ENCODE peak calls at places on chromosomes 11 and 22, in seven cellular contexts. E, C, X, P, H, A and Z are unnamed samples.

GRCh38 chr11:87832216-87832615 is 343.0 kb downstream of the RAB38 start:
- DNase-seq in X (no peak), H (no peak), P (no peak), A (no peak), C (no peak), E (no peak), Z (no peak)

GRCh38 chr11:23688835-23689234 is 808.0 kb upstream of the LUZP2 start:
- DNase-seq in H (peak), A (no peak), X (no peak), C (no peak), P (no peak), E (no peak), Z (no peak)

GRCh38 chr11:72617080-72617744 is 57.0 kb downstream of the PDE2A start:
- DNase-seq in X (no peak), P (no peak), E (no peak), A (no peak), H (peak), C (no peak), Z (no peak)

GRCh38 chr11:32164836-32165235 is 74.0 kb downstream of the RCN1 start:
- DNase-seq in E (no peak), C (no peak), A (no peak), P (no peak), H (no peak), X (no peak), Z (no peak)

GRCh38 chr22:44335903-44336803 is 23.4 kb upstream of the SHISAL1 start:
- DNase-seq in C (no peak), H (no peak), A (no peak), P (no peak), X (peak), E (no peak), Z (no peak)

GRCh38 chr11:76161261-76161961 is 44.9 kb downstream of the WNT11 start:
- DNase-seq in X (no peak), C (no peak), E (peak), A (no peak), H (peak), P (no peak), Z (no peak)

GRCh38 chr11:134065381-134065780 is 3.5 kb upstream of the JAM3 start:
- DNase-seq in X (no peak), E (no peak), H (no peak), A (no peak), P (no peak), C (no peak), Z (no peak)

GRCh38 chr11:69480547-69481392 is 693 bp upstream of the LINC01488 start:
- DNase-seq in A (no peak), H (peak), E (peak), C (no peak), P (no peak), X (no peak), Z (no peak)

GRCh38 chr11:25938952-25939351 is 393.0 kb upstream of the ANO3 start:
- DNase-seq in E (no peak), C (no peak), A (no peak), H (no peak), X (no peak), P (no peak), Z (no peak)

GRCh38 chr11:9568854-9569587 is 4.4 kb upstream of the WEE1 start:
- DNase-seq in C (no peak), P (no peak), A (no peak), H (peak), X (peak), E (peak), Z (no peak)

GRCh38 chr22:49203863-49204598 is 623.6 kb downstream of the BRD1 start:
- DNase-seq in P (no peak), E (peak), C (no peak), H (no peak), A (no peak), X (no peak), Z (no peak)

GRCh38 chr11:111454561-111455192 is 57.5 kb downstream of the BTG4 start:
- DNase-seq in X (peak), H (peak), C (peak), E (no peak), A (no peak), P (peak), Z (no peak)

GRCh38 chr22:43992331-43992821 is 31.7 kb upstream of the PARVB start:
- DNase-seq in E (no peak), P (no peak), C (no peak), A (no peak), H (peak), X (no peak), Z (no peak)

GRCh38 chr11:3722100-3722499 is 50.9 kb upstream of the CHRNA10 start:
- DNase-seq in H (no peak), X (no peak), C (no peak), A (no peak), P (no peak), E (no peak), Z (no peak)

GRCh38 chr11:71200172-71200716 is 52.1 kb downstream of the SHANK2 start:
- DNase-seq in P (no peak), X (no peak), H (no peak), C (no peak), E (no peak), A (no peak), Z (no peak)

GRCh38 chr11:94735907-94736306 is 32.2 kb upstream of the AMOTL1 start:
- DNase-seq in X (no peak), A (no peak), P (no peak), H (no peak), C (no peak), E (no peak), Z (no peak)

GRCh38 chr11:119874660-119875238 is 145.7 kb upstream of the NECTIN1 start:
- DNase-seq in X (no peak), P (no peak), C (no peak), E (no peak), A (no peak), H (no peak), Z (no peak)

GRCh38 chr11:121535122-121535796 is 82.5 kb upstream of the SORL1-AS1 start:
- DNase-seq in E (no peak), X (no peak), C (no peak), H (no peak), A (no peak), P (no peak), Z (no peak)

GRCh38 chr11:73759520-73760065 is 1.3 kb downstream of the RAB6A start:
- DNase-seq in C (no peak), A (no peak), H (peak), P (no peak), X (peak), E (no peak), Z (no peak)

GRCh38 chr11:111541209-111542061 is 915 bp downstream of the LAYN start:
- DNase-seq in P (no peak), X (no peak), A (no peak), C (no peak), H (peak), E (peak), Z (no peak)

GRCh38 chr11:103730151-103730940 is 306.1 kb upstream of the DDI1 start:
- DNase-seq in H (peak), P (no peak), A (no peak), C (no peak), X (no peak), E (no peak), Z (no peak)

GRCh38 chr11:115924744-115925567 is 420.7 kb upstream of the CADM1 start:
- DNase-seq in X (no peak), A (no peak), H (no peak), P (peak), C (no peak), E (no peak), Z (no peak)